ENCODE peak calls at places on chromosomes 13 and 19, in eight cellular contexts. O is stimulated activated CD4-positive, alpha-beta T cell treated with anti-CD3 and anti-CD28 coated beads, Interleukin-2, amount 100 ng/mL, for 24 hours; J is GM04504; K is left ventricle myocardium inferior; R is posterior vena cava; P is progenitor cell of endocrine pancreas; T is ascending aorta; B is KG1. F is an unnamed sample.

GRCh38 chr19:4172861-4173473 is 9.4 kb downstream of the SIRT6 start:
- DNase-seq in O (peak), J (no peak), K (peak), R (peak), P (peak), T (no peak), B (no peak), F (no peak)

GRCh38 chr13:45068036-45069001 is 52.0 kb upstream of the GTF2F2 start:
- DNase-seq in O (no peak), J (no peak), K (no peak), R (no peak), P (no peak), T (no peak), B (no peak), F (no peak)

GRCh38 chr13:40503966-40504591 is 162.4 kb downstream of the FOXO1 start:
- DNase-seq in O (no peak), J (no peak), K (no peak), R (no peak), P (no peak), T (no peak), B (no peak), F (peak)

GRCh38 chr13:27012482-27013197 is 159.0 kb downstream of the USP12 start:
- DNase-seq in O (no peak), J (peak), K (no peak), R (no peak), P (no peak), T (no peak), B (no peak), F (peak)

GRCh38 chr13:95660981-95661581 is 15.9 kb upstream of the DNAJC3 start:
- DNase-seq in O (no peak), J (peak), K (no peak), R (no peak), P (no peak), T (no peak), B (peak), F (no peak)

GRCh38 chr19:51181377-51181912 is 39.3 kb downstream of the SIGLEC7 start:
- DNase-seq in O (no peak), J (no peak), K (no peak), R (peak), P (no peak), T (no peak), B (no peak), F (no peak)

GRCh38 chr13:40127925-40128324 is 472.5 kb downstream of the COG6 start:
- DNase-seq in O (no peak), J (no peak), K (no peak), R (no peak), P (no peak), T (no peak), B (no peak), F (no peak)

GRCh38 chr13:99366075-99366987 is 59.1 kb upstream of the GPR183 start:
- DNase-seq in O (no peak), J (no peak), K (no peak), R (no peak), P (no peak), T (no peak), B (no peak), F (no peak)

GRCh38 chr19:53868091-53868891 is 608 bp downstream of the MYADM start:
- DNase-seq in O (peak), J (no peak), K (peak), R (peak), P (no peak), T (no peak), B (no peak), F (no peak)

GRCh38 chr13:27770809-27771208 is 21.5 kb upstream of the GSX1 start:
- DNase-seq in O (no peak), J (no peak), K (no peak), R (no peak), P (no peak), T (no peak), B (no peak), F (no peak)

GRCh38 chr19:55301459-55302331 is 17.9 kb downstream of the BRSK1 start:
- DNase-seq in O (peak), J (peak), K (peak), R (peak), P (peak), T (peak), B (peak), F (peak)

GRCh38 chr19:11807099-11807380 is 7.0 kb upstream of the ZNF440 start:
- DNase-seq in O (no peak), J (no peak), K (no peak), R (no peak), P (no peak), T (no peak), B (no peak), F (no peak)

GRCh38 chr19:51664131-51664530 is 17.5 kb upstream of the SIGLEC14 start:
- DNase-seq in O (no peak), J (no peak), K (no peak), R (no peak), P (no peak), T (no peak), B (no peak), F (no peak)

GRCh38 chr13:102643656-102644055 is 46.9 kb downstream of the TPP2 start:
- DNase-seq in O (no peak), J (no peak), K (no peak), R (no peak), P (no peak), T (no peak), B (no peak), F (no peak)

GRCh38 chr19:38706792-38707511 is 37.3 kb downstream of the CAPN12 start:
- DNase-seq in O (no peak), J (no peak), K (no peak), R (no peak), P (no peak), T (no peak), B (no peak), F (no peak)

GRCh38 chr13:51739403-51740112 is 64.4 kb downstream of the DHRS12 start:
- DNase-seq in O (no peak), J (no peak), K (no peak), R (no peak), P (no peak), T (no peak), B (no peak), F (no peak)

GRCh38 chr13:98576215-98576945 is 527 bp downstream of the STK24 start:
- DNase-seq in O (no peak), J (no peak), K (peak), R (peak), P (peak), T (no peak), B (no peak), F (no peak)

GRCh38 chr13:29532821-29533220 is 62.7 kb downstream of the SLC7A1 start:
- DNase-seq in O (no peak), J (peak), K (no peak), R (no peak), P (no peak), T (no peak), B (no peak), F (peak)

GRCh38 chr13:99662678-99663077 is 161.4 kb downstream of the TM9SF2 start:
- DNase-seq in O (no peak), J (no peak), K (no peak), R (no peak), P (no peak), T (no peak), B (no peak), F (no peak)

GRCh38 chr13:90928109-90928508 is 419.4 kb upstream of the MIR17HG start:
- DNase-seq in O (no peak), J (no peak), K (no peak), R (no peak), P (no peak), T (no peak), B (no peak), F (no peak)

GRCh38 chr19:55720214-55720746 is 17.9 kb downstream of the NLRP9 start:
- DNase-seq in O (no peak), J (no peak), K (no peak), R (no peak), P (no peak), T (no peak), B (no peak), F (no peak)

GRCh38 chr19:56837892-56838679 is 2.4 kb downstream of the PEG3 start:
- DNase-seq in O (no peak), J (no peak), K (peak), R (peak), P (no peak), T (peak), B (peak), F (no peak)

GRCh38 chr13:28320209-28320608 is 174.7 kb downstream of the FLT1 start:
- DNase-seq in O (no peak), J (no peak), K (no peak), R (no peak), P (no peak), T (no peak), B (no peak), F (no peak)

GRCh38 chr13:111361046-111361872 is 40.8 kb downstream of the TEX29 start:
- DNase-seq in O (no peak), J (no peak), K (no peak), R (peak), P (no peak), T (no peak), B (no peak), F (no peak)

GRCh38 chr19:49896863-49897621 is at the start of gene IL4I1:
- DNase-seq in O (peak), J (no peak), K (no peak), R (no peak), P (no peak), T (peak), B (peak), F (no peak)

GRCh38 chr19:35138305-35138799 is 272 bp upstream of the FXYD1 start:
- DNase-seq in O (no peak), J (no peak), K (peak), R (peak), P (no peak), T (no peak), B (no peak), F (no peak)